ENCODE peak calls at places on chromosomes 1 and 21, in ten cellular contexts. J is aorta, E is transverse colon, C is tibial nerve, K is right lobe of liver, U is lower lobe of right lung, H is astrocyte, M is tibial artery, T is GM23248, P is left ventricle myocardium inferior. R is an unnamed sample. For H3K36me3 and H3K9me3, the result is how much of the 10 kb centered on the place peaks cover.

GRCh38 chr1:30746212-30747027 is 11.2 kb downstream of the LAPTM5 start:
- DNase-seq in J (no peak), E (no peak), C (no peak), K (no peak), U (no peak), H (no peak), M (no peak), T (no peak), P (no peak), R (no peak)

GRCh38 chr1:18581420-18581880 is 49.2 kb upstream of the PAX7 start:
- DNase-seq in J (no peak), E (peak), C (peak), K (no peak), U (peak), H (no peak), M (no peak), T (peak), P (no peak), R (peak)

GRCh38 chr1:235858784-235859183 is 7.9 kb downstream of the LYST start:
- DNase-seq in J (no peak), E (no peak), C (no peak), K (no peak), U (no peak), H (no peak), M (no peak), T (no peak), P (no peak), R (no peak)

GRCh38 chr1:91940496-91940895 is 8.7 kb upstream of the BRDT start:
- DNase-seq in J (no peak), E (no peak), C (no peak), K (no peak), U (no peak), H (no peak), M (no peak), T (no peak), P (no peak), R (no peak)

GRCh38 chr1:19010995-19011696 is 54.7 kb upstream of the IFFO2 start:
- DNase-seq in J (peak), E (peak), C (peak), K (peak), U (peak), H (peak), M (peak), T (peak), P (peak), R (peak)

GRCh38 chr1:223820515-223820858 is 25.3 kb downstream of the TP53BP2 start:
- DNase-seq in J (no peak), E (no peak), C (no peak), K (no peak), U (no peak), H (no peak), M (no peak), T (peak), P (no peak), R (no peak)

GRCh38 chr21:16002872-16003466 is 273.2 kb downstream of the USP25 start:
- DNase-seq in J (no peak), E (no peak), C (no peak), K (no peak), U (no peak), H (no peak), M (no peak), T (peak), P (no peak), R (no peak)

GRCh38 chr1:202692959-202693555 is 17.2 kb downstream of the SYT2 start:
- DNase-seq in J (peak), E (peak), C (peak), K (no peak), U (peak), H (peak), M (peak), T (peak), P (peak), R (peak)

GRCh38 chr1:231419738-231420298 is 2.3 kb downstream of the EGLN1 start:
- DNase-seq in J (no peak), E (no peak), C (no peak), K (no peak), U (no peak), H (no peak), M (no peak), T (peak), P (no peak), R (no peak)

GRCh38 chr1:25019351-25020172 is 89.5 kb upstream of the RUNX3 start:
- DNase-seq in J (no peak), E (peak), C (no peak), K (no peak), U (no peak), H (no peak), M (no peak), T (no peak), P (no peak), R (no peak)

GRCh38 chr1:85366391-85366790 is 90.0 kb upstream of the BCL10 start:
- DNase-seq in J (no peak), E (no peak), C (no peak), K (no peak), U (no peak), H (peak), M (no peak), T (peak), P (no peak), R (no peak)

GRCh38 chr1:119935915-119936314 is 39.6 kb upstream of the ADAM30 start:
- DNase-seq in J (no peak), E (no peak), C (no peak), K (no peak), U (no peak), H (no peak), M (no peak), T (no peak), P (no peak), R (no peak)

DNA sequence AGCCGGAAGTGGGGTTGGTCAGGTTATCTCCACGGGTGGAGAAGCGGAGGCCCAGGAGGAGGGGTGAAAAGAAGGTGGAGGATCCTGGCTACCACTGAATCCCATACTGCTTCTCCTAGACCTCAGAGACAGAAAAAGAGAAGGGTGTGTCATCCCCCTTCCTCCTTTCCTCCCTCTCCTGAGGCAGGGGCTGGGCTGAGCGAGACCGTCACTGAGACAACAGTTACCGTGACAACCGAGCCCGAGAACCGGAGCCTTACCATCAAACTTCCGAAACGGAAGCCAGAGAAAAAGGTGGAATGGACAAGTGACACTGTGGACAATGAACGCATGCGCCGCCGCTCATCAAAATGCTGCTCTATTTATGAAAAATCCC is 42.1 kb upstream of the NBPF3 start:
- DNase-seq in J (no peak), E (peak), C (no peak), K (no peak), U (peak), H (peak), M (no peak), T (no peak), P (no peak), R (no peak)
- H3K4me3 ChIP-seq in J (no peak), E (no peak), C (no peak), K (no peak), U (no peak), H (no peak), M (no peak), T (no peak), P (no peak), R (no peak)

GRCh38 chr1:246814890-246815289 is 90.7 kb downstream of the SCCPDH start:
- DNase-seq in J (no peak), E (no peak), C (no peak), K (no peak), U (no peak), H (no peak), M (no peak), T (no peak), P (no peak), R (no peak)

GRCh38 chr1:246811985-246812384 is 87.8 kb downstream of the SCCPDH start:
- DNase-seq in J (no peak), E (no peak), C (no peak), K (no peak), U (no peak), H (no peak), M (no peak), T (no peak), P (no peak), R (no peak)

GRCh38 chr1:246805135-246805716 is 81.0 kb downstream of the SCCPDH start:
- DNase-seq in J (no peak), E (no peak), C (no peak), K (no peak), U (no peak), H (no peak), M (no peak), T (no peak), P (no peak), R (no peak)

GRCh38 chr1:246803891-246804290 is 79.7 kb downstream of the SCCPDH start:
- DNase-seq in J (no peak), E (no peak), C (no peak), K (no peak), U (no peak), H (no peak), M (no peak), T (no peak), P (no peak), R (no peak)

DNA sequence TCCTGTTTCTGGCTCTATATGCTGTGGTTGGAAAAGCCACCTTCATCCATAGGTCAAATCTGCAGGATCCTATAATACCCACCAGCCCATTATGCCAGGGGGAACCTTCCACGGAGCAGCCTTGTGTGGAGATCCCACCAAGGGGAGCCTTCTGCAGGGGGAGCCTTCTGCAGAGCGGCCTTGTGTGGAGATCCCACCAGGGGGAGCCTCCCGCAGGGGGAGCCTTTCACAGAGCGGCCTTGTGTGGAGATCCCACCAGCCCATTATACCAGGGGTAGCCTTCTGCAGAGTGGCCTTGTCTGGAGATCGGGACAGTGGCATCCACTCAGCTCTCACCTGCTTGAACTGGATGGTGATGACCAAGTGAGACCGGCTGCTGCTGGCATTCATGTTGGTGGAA is 85.3 kb downstream of the SCCPDH start:
- DNase-seq in J (no peak), E (no peak), C (no peak), K (no peak), U (no peak), H (no peak), M (no peak), T (no peak), P (no peak), R (no peak)
- H3K36me3 ChIP-seq in J (under half), E (under half), C (under half), K (under half), U (under half), H (under half), M (under half), T (under half), P (under half), R (under half)

GRCh38 chr1:49526672-49527071 is 497.1 kb downstream of the AGBL4 start:
- DNase-seq in J (no peak), E (no peak), C (no peak), K (no peak), U (no peak), H (no peak), M (no peak), T (no peak), P (no peak), R (no peak)
- H3K9me3 ChIP-seq in J (under half), E (under half), C (under half), K (under half), U (under half), H (under half), M (under half), T (under half), P (under half), R (under half)

DNA sequence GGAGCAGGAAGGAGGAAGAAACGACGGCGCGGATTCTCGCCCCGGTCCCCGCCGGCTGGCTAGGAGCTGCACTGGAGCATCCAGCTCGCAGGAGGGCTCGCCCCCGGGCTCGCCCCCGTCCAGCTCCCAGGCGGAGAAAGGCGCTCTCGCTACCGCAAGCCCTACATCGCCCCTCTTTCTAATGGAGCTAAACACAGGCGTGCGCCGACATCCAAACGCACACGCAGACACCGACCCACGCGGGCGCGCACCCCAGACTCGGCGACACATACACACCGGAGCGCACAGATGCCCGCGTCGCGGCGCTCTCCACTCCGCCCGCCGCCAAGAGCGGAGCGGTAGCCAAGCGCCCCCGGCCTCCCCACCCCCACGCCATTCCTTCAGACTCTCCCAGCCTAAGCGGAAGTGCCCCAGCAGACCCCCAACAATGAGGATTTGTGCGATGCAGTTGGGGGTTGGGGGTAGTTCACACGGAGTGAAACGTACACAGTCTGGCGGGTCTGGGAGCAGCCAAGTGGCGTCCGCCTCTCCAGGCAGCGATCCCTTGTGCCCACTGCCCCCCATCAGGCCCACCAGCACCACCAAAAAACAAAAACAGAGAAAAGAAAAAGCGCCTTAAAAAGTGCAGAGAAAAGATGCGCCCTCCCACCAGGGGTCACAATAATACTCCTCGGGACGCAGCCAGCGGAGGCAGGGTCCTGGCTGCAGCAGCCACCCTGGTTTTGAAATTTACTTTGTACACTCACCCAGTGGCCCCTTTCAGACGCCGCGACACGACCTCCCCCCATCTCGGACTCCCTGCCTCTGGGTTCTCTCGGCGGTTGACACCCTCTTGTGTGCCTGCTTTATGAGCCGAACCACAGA is 1.4 kb downstream of the DAB1 start:
- DNase-seq in J (no peak), E (no peak), C (no peak), K (no peak), U (no peak), H (peak), M (no peak), T (peak), P (peak), R (peak)
- H3K4me3 ChIP-seq in J (no peak), E (peak), C (peak), K (no peak), U (no peak), H (peak), M (peak), T (peak), P (peak), R (no peak)

DNA sequence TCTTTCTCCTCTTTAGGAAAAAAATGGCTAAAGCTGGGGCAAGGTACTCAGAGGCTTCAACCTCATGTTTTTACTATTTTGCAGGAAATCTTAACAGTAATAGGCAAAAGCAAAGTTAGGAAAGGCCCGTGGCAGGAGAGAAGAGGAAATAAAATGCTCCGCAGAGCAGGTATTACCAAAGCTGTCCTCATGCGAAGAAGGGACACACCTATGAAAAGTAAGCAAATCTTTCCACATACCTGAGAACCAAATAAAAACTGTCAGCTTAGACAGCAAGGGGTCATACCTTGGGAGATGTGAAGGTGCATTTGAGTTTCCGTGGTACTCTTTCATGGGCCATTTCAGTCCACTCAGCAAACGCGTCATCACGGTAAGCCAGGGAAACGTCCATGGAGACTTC is 73.5 kb downstream of the WLS start:
- DNase-seq in J (no peak), E (no peak), C (no peak), K (no peak), U (no peak), H (no peak), M (no peak), T (no peak), P (no peak), R (no peak)
- H3K36me3 ChIP-seq in J (under half), E (under half), C (under half), K (under half), U (under half), H (under half), M (under half), T (under half), P (under half), R (under half)

GRCh38 chr1:75879985-75880384 is 52.2 kb downstream of the ASB17 start:
- DNase-seq in J (no peak), E (no peak), C (no peak), K (no peak), U (no peak), H (no peak), M (no peak), T (no peak), P (no peak), R (no peak)
- H3K9me3 ChIP-seq in J (under half), E (under half), C (under half), K (under half), U (under half), H (under half), M (under half), T (under half), P (under half), R (under half)

GRCh38 chr1:31883357-31883942 is 54.7 kb downstream of the PTP4A2 start:
- DNase-seq in J (no peak), E (no peak), C (no peak), K (no peak), U (no peak), H (no peak), M (no peak), T (no peak), P (no peak), R (no peak)
- H3K4me3 ChIP-seq in J (no peak), E (no peak), C (no peak), K (no peak), U (no peak), H (no peak), M (no peak), T (no peak), P (no peak), R (no peak)